ENCODE peak calls at places on chromosomes 12 and 14, in six cellular contexts. G, B, Q, V, U and A are unnamed samples.

GRCh38 chr14:71113376-71113775 is 206.1 kb downstream of the PCNX1 start:
- DNase-seq in G (no peak), Q (peak), V (no peak), B (no peak), U (no peak), A (no peak)

GRCh38 chr12:104565606-104566243 is 109.0 kb downstream of the CHST11 start:
- DNase-seq in V (no peak), B (no peak), Q (peak), U (no peak), G (no peak), A (no peak)

GRCh38 chr12:52059582-52060497 is 8.6 kb downstream of the NR4A1 start:
- DNase-seq in V (no peak), U (no peak), Q (no peak), G (peak), B (no peak), A (no peak)

GRCh38 chr12:125193798-125194562 is 128.7 kb downstream of the AACS start:
- DNase-seq in V (no peak), G (no peak), B (no peak), U (no peak), Q (peak), A (no peak)

GRCh38 chr12:108129017-108129812 is at the start of gene WSCD2:
- DNase-seq in Q (peak), G (peak), B (no peak), V (no peak), U (peak), A (peak)

GRCh38 chr14:105399441-105399775 is 1.1 kb downstream of the TEX22 start:
- DNase-seq in V (no peak), U (no peak), Q (no peak), G (no peak), B (no peak), A (no peak)

GRCh38 chr14:104677506-104678332 is 11.7 kb upstream of the INF2 start:
- DNase-seq in U (peak), Q (peak), B (peak), V (no peak), G (peak), A (peak)

GRCh38 chr12:116818341-116818856 is 62.8 kb downstream of the HRK start:
- DNase-seq in B (no peak), U (no peak), Q (no peak), G (no peak), V (no peak), A (peak)

GRCh38 chr14:96363751-96364336 is 518 bp downstream of the GSKIP start:
- DNase-seq in G (peak), U (peak), B (peak), Q (peak), V (no peak), A (peak)

GRCh38 chr12:6049587-6049986 is 74.9 kb downstream of the VWF start:
- DNase-seq in Q (peak), G (no peak), V (no peak), B (no peak), U (no peak), A (no peak)

GRCh38 chr14:103867020-103867419 is 19.6 kb upstream of the PPP1R13B start:
- DNase-seq in V (no peak), B (no peak), G (no peak), U (no peak), Q (no peak), A (no peak)

GRCh38 chr12:48084066-48084465 is 21.8 kb downstream of the SENP1 start:
- DNase-seq in V (no peak), B (no peak), U (no peak), G (no peak), Q (no peak), A (no peak)

GRCh38 chr12:104370989-104371870 is 67.7 kb downstream of the EID3 start:
- DNase-seq in U (no peak), B (no peak), V (no peak), G (no peak), Q (peak), A (no peak)

GRCh38 chr12:27207626-27208413 is 36.3 kb upstream of the STK38L start:
- DNase-seq in V (no peak), G (no peak), U (no peak), Q (peak), B (no peak), A (no peak)

GRCh38 chr12:105351523-105351922 is 21.0 kb downstream of the C12orf75 start:
- DNase-seq in U (no peak), V (no peak), G (no peak), B (no peak), Q (no peak), A (no peak)

GRCh38 chr12:94418517-94418916 is 41.1 kb downstream of the CEP83 start:
- DNase-seq in V (no peak), Q (no peak), G (no peak), U (no peak), B (no peak), A (no peak)

GRCh38 chr14:26963696-26964095 is 365.9 kb upstream of the NOVA1 start:
- DNase-seq in V (no peak), B (no peak), U (no peak), G (no peak), Q (no peak), A (no peak)

GRCh38 chr12:108801736-108802665 is 55.4 kb downstream of the SSH1 start:
- DNase-seq in G (no peak), V (no peak), Q (peak), B (no peak), U (no peak), A (no peak)

GRCh38 chr12:26113853-26114719 is 10.8 kb downstream of the BHLHE41 start:
- DNase-seq in U (peak), B (peak), Q (peak), V (peak), G (peak), A (peak)

GRCh38 chr12:42296503-42297109 is 29.3 kb downstream of the ZCRB1 start:
- DNase-seq in V (no peak), G (no peak), U (no peak), Q (no peak), B (no peak), A (no peak)